ENCODE peak calls at places on chromosomes 7 and 10, in eight cellular contexts. F, E, Q, A, B, I, T and C are unnamed samples.

GRCh38 chr7:81155654-81156373 is 237.0 kb upstream of the SEMA3C start:
- DNase-seq in A (no peak), T (no peak), Q (no peak), B (no peak), E (no peak), I (no peak), F (no peak), C (no peak)

GRCh38 chr7:98368721-98369120 is 32.2 kb downstream of the BAIAP2L1 start:
- DNase-seq in B (no peak), Q (no peak), E (no peak), T (no peak), A (no peak), F (no peak), I (no peak), C (no peak)

GRCh38 chr7:76204147-76204546 is 2.5 kb downstream of the SRRM3 start:
- DNase-seq in I (no peak), E (no peak), F (no peak), A (no peak), B (no peak), Q (no peak), T (no peak), C (no peak)

GRCh38 chr7:16753102-16753931 is at the start of gene TSPAN13:
- DNase-seq in I (peak), F (peak), E (peak), T (peak), B (no peak), A (peak), Q (peak), C (peak)

GRCh38 chr7:149866139-149866785 is 7.5 kb upstream of the ATP6V0E2 start:
- DNase-seq in I (no peak), E (no peak), B (no peak), A (no peak), T (no peak), F (no peak), Q (no peak), C (no peak)

GRCh38 chr7:106199813-106200364 is 84.9 kb downstream of the NAMPT start:
- DNase-seq in A (no peak), F (no peak), Q (peak), E (no peak), T (no peak), B (no peak), I (no peak), C (no peak)

GRCh38 chr7:33423646-33424020 is 294.3 kb downstream of the BBS9 start:
- DNase-seq in A (no peak), E (peak), F (no peak), T (peak), B (no peak), Q (peak), I (no peak), C (no peak)

GRCh38 chr7:70215491-70215890 is 617.2 kb downstream of the AUTS2 start:
- DNase-seq in Q (no peak), B (no peak), A (no peak), F (no peak), E (peak), I (no peak), T (no peak), C (no peak)

GRCh38 chr10:66350622-66351399 is 575.0 kb upstream of the LRRTM3 start:
- DNase-seq in Q (no peak), F (no peak), E (no peak), A (no peak), B (no peak), I (no peak), T (no peak), C (no peak)

GRCh38 chr7:7795736-7796135 is 77.3 kb upstream of the RPA3 start:
- DNase-seq in B (no peak), F (no peak), I (peak), E (peak), T (no peak), Q (no peak), A (no peak), C (no peak)

GRCh38 chr10:99562631-99563030 is 29.9 kb downstream of the NKX2-3 start:
- DNase-seq in B (no peak), A (no peak), Q (no peak), F (no peak), I (no peak), E (no peak), T (peak), C (no peak)

GRCh38 chr7:22681852-22682657 is 44.9 kb upstream of the IL6 start:
- DNase-seq in A (no peak), Q (no peak), E (no peak), I (no peak), T (no peak), F (no peak), B (no peak), C (no peak)

GRCh38 chr10:130495891-130496642 is 359.9 kb downstream of the GLRX3 start:
- DNase-seq in T (peak), I (no peak), E (no peak), B (no peak), A (no peak), Q (no peak), F (no peak), C (no peak)

GRCh38 chr7:157650801-157651200 is 314.0 kb downstream of the DNAJB6 start:
- DNase-seq in T (no peak), F (no peak), B (no peak), Q (no peak), I (no peak), A (no peak), E (no peak), C (no peak)

GRCh38 chr10:4264466-4264865 is 479.5 kb upstream of the KLF6 start:
- DNase-seq in E (no peak), T (no peak), I (no peak), Q (no peak), B (no peak), A (no peak), F (no peak), C (no peak)

GRCh38 chr10:1403508-1404230 is 333.7 kb downstream of the ADARB2 start:
- DNase-seq in A (no peak), E (no peak), B (no peak), I (no peak), T (peak), Q (no peak), F (no peak), C (no peak)

GRCh38 chr7:137948845-137949330 is 53.0 kb downstream of the CREB3L2 start:
- DNase-seq in F (no peak), E (no peak), A (no peak), Q (no peak), B (no peak), T (no peak), I (no peak), C (no peak)

GRCh38 chr10:132685921-132686680 is 99.8 kb downstream of the NKX6-2 start:
- DNase-seq in A (no peak), E (no peak), T (no peak), F (no peak), I (no peak), Q (no peak), B (no peak), C (no peak)

GRCh38 chr10:10092581-10092980 is 925.1 kb upstream of the CELF2 start:
- DNase-seq in Q (no peak), B (peak), E (peak), T (no peak), A (no peak), F (no peak), I (peak), C (no peak)

GRCh38 chr10:119217937-119218579 is 10.7 kb downstream of the GRK5 start:
- DNase-seq in B (no peak), F (no peak), A (no peak), E (no peak), Q (no peak), T (no peak), I (no peak), C (no peak)

GRCh38 chr10:70743879-70744278 is 41.3 kb downstream of the TBATA start:
- DNase-seq in F (no peak), Q (no peak), A (no peak), E (no peak), T (no peak), B (no peak), I (no peak), C (no peak)

GRCh38 chr10:16909271-16909767 is 92.1 kb upstream of the RSU1 start:
- DNase-seq in B (no peak), A (no peak), I (no peak), Q (no peak), E (no peak), T (no peak), F (no peak), C (no peak)

GRCh38 chr10:78543749-78544446 is 510.2 kb downstream of the RPS24 start:
- DNase-seq in E (no peak), I (peak), F (no peak), Q (no peak), T (no peak), A (peak), B (peak), C (peak)